ENCODE peak calls at places on chromosomes 12 and 14, in nine cellular contexts. I, N, E, X, J, T, V, K and D are unnamed samples.

GRCh38 chr12:116864371-116865160 is 16.7 kb downstream of the HRK start:
- DNase-seq in I (peak; percentile 61), N (no peak), E (no peak), X (no peak), J (peak; percentile 92), T (peak; percentile 65), V (no peak), K (peak; percentile 85), D (peak; percentile 62)

GRCh38 chr12:128920468-128920867 is 67.2 kb downstream of the GLT1D1 start:
- DNase-seq in I (peak; percentile 84), N (no peak), E (no peak), X (peak; percentile 61), J (peak; percentile 50), T (peak; percentile 13), V (no peak), K (peak; percentile 15), D (no peak)

GRCh38 chr14:62436256-62436655 is 609.0 kb downstream of the KCNH5 start:
- DNase-seq in I (no peak), N (no peak), E (no peak), X (no peak), J (peak; percentile 24), T (no peak), V (no peak), K (no peak), D (peak; percentile 8)

GRCh38 chr12:79128956-79129355 is 264.4 kb downstream of the SYT1 start:
- DNase-seq in I (no peak), N (no peak), E (no peak), X (no peak), J (no peak), T (no peak), V (no peak), K (no peak), D (peak; percentile 45)

GRCh38 chr14:50794063-50794645 is 36.8 kb downstream of the NIN start:
- DNase-seq in I (no peak), N (no peak), E (no peak), X (no peak), J (no peak), T (no peak), V (no peak), K (no peak), D (no peak)

GRCh38 chr12:123096159-123096558 is 54.7 kb downstream of the PITPNM2 start:
- DNase-seq in I (no peak), N (no peak), E (peak; percentile 49), X (no peak), J (no peak), T (no peak), V (peak; percentile 18), K (no peak), D (peak; percentile 25)

GRCh38 chr12:583251-583869 is 79.9 kb downstream of the NINJ2 start:
- DNase-seq in I (no peak), N (no peak), E (no peak), X (peak; percentile 17), J (no peak), T (no peak), V (no peak), K (no peak), D (no peak)

GRCh38 chr12:49105504-49106120 is 5.0 kb downstream of the LMBR1L start:
- DNase-seq in I (peak; percentile 86), N (no peak), E (no peak), X (no peak), J (peak; percentile 91), T (no peak), V (no peak), K (peak; percentile 65), D (peak; percentile 42)

GRCh38 chr14:55579724-55580400 is at the start of gene KTN1:
- DNase-seq in I (peak; percentile 95), N (peak; percentile 78), E (peak; percentile 85), X (peak; percentile 88), J (peak; percentile 97), T (peak; percentile 89), V (peak; percentile 68), K (peak; percentile 65), D (peak; percentile 82)

GRCh38 chr12:116332705-116333380 is 55.4 kb upstream of the MED13L start:
- DNase-seq in I (no peak), N (no peak), E (peak; percentile 82), X (no peak), J (no peak), T (no peak), V (no peak), K (no peak), D (no peak)

GRCh38 chr12:93825926-93826599 is 148.9 kb downstream of the CRADD start:
- DNase-seq in I (no peak), N (no peak), E (no peak), X (no peak), J (no peak), T (no peak), V (no peak), K (peak; percentile 96), D (no peak)

GRCh38 chr14:84535491-84535890 is 994.5 kb upstream of the FLRT2 start:
- DNase-seq in I (no peak), N (no peak), E (no peak), X (no peak), J (no peak), T (no peak), V (no peak), K (no peak), D (no peak)

GRCh38 chr12:60168441-60168840 is 572.6 kb downstream of the SLC16A7 start:
- DNase-seq in I (no peak), N (no peak), E (peak; percentile 5), X (no peak), J (peak; percentile 88), T (no peak), V (no peak), K (no peak), D (no peak)

GRCh38 chr12:14885718-14886201 is at the start of gene MGP:
- DNase-seq in I (peak; percentile 74), N (no peak), E (no peak), X (no peak), J (peak; percentile 78), T (peak; percentile 23), V (no peak), K (peak; percentile 98), D (peak; percentile 63)

GRCh38 chr12:6106208-6106607 is 18.3 kb downstream of the VWF start:
- DNase-seq in I (no peak), N (no peak), E (no peak), X (no peak), J (no peak), T (no peak), V (no peak), K (no peak), D (no peak)

GRCh38 chr12:47408171-47408871 is 297.5 kb downstream of the RPAP3 start:
- DNase-seq in I (peak; percentile 51), N (peak; percentile 84), E (peak; percentile 94), X (peak; percentile 71), J (peak; percentile 83), T (no peak), V (no peak), K (no peak), D (no peak)

GRCh38 chr12:19945559-19946485 is 422.5 kb upstream of the PDE3A start:
- DNase-seq in I (no peak), N (no peak), E (no peak), X (no peak), J (no peak), T (peak; percentile 52), V (no peak), K (peak; percentile 46), D (peak; percentile 46)

GRCh38 chr12:111980598-111980997 is 32.4 kb downstream of the TMEM116 start:
- DNase-seq in I (no peak), N (no peak), E (no peak), X (no peak), J (no peak), T (no peak), V (no peak), K (no peak), D (no peak)

GRCh38 chr14:93892923-93893549 is 34.1 kb upstream of the FAM181A start:
- DNase-seq in I (peak; percentile 68), N (peak; percentile 57), E (no peak), X (peak; percentile 72), J (peak; percentile 69), T (peak; percentile 74), V (peak; percentile 36), K (peak; percentile 59), D (peak; percentile 48)

GRCh38 chr12:10101042-10101579 is 2.3 kb upstream of the CLEC1A start:
- DNase-seq in I (no peak), N (no peak), E (no peak), X (no peak), J (no peak), T (peak; percentile 79), V (no peak), K (peak; percentile 29), D (peak; percentile 44)

GRCh38 chr14:87643005-87643404 is 350.0 kb downstream of the GALC start:
- DNase-seq in I (no peak), N (no peak), E (no peak), X (no peak), J (no peak), T (no peak), V (no peak), K (peak; percentile 32), D (no peak)

GRCh38 chr12:75986001-75986739 is 45.4 kb downstream of the PHLDA1 start:
- DNase-seq in I (peak; percentile 52), N (no peak), E (no peak), X (no peak), J (no peak), T (no peak), V (no peak), K (no peak), D (no peak)